ENCODE peak calls at places on chromosome 3, in six cellular contexts. One of them, this sample, is unnamed.

GRCh38 chr3:157136647-157137387 is 23.1 kb downstream of the CCNL1 start:
- DNase-seq in CD8-positive, alpha-beta T cell: no peak
- DNase-seq in B cell: no peak
- DNase-seq in cardiac fibroblast: peak; percentile 64
- DNase-seq in H1: no peak
- DNase-seq in heart left ventricle: no peak
- DNase-seq in this sample: no peak

GRCh38 chr3:125002414-125002811 is 53.4 kb downstream of the HEG1 start:
- DNase-seq in CD8-positive, alpha-beta T cell: no peak
- DNase-seq in B cell: no peak
- DNase-seq in cardiac fibroblast: no peak
- DNase-seq in H1: no peak
- DNase-seq in heart left ventricle: no peak
- DNase-seq in this sample: no peak

GRCh38 chr3:72355168-72355567 is 493.1 kb downstream of the SHQ1 start:
- DNase-seq in CD8-positive, alpha-beta T cell: no peak
- DNase-seq in B cell: no peak
- DNase-seq in cardiac fibroblast: no peak
- DNase-seq in H1: no peak
- DNase-seq in heart left ventricle: no peak
- DNase-seq in this sample: no peak

GRCh38 chr3:43641306-43642114 is 19.7 kb upstream of the ANO10 start:
- DNase-seq in CD8-positive, alpha-beta T cell: no peak
- DNase-seq in B cell: no peak
- DNase-seq in cardiac fibroblast: no peak
- DNase-seq in H1: no peak
- DNase-seq in heart left ventricle: no peak
- DNase-seq in this sample: no peak

GRCh38 chr3:46086083-46086437 is 58.8 kb upstream of the XCR1 start:
- DNase-seq in CD8-positive, alpha-beta T cell: no peak
- DNase-seq in B cell: no peak
- DNase-seq in cardiac fibroblast: no peak
- DNase-seq in H1: no peak
- DNase-seq in heart left ventricle: no peak
- DNase-seq in this sample: no peak

GRCh38 chr3:143302638-143303171 is 183.1 kb downstream of the CHST2 start:
- DNase-seq in CD8-positive, alpha-beta T cell: no peak
- DNase-seq in B cell: no peak
- DNase-seq in cardiac fibroblast: peak; percentile 82
- DNase-seq in H1: no peak
- DNase-seq in heart left ventricle: peak; percentile 78
- DNase-seq in this sample: no peak

GRCh38 chr3:142165194-142165593 is 15.8 kb upstream of the TFDP2 start:
- DNase-seq in CD8-positive, alpha-beta T cell: no peak
- DNase-seq in B cell: no peak
- DNase-seq in cardiac fibroblast: no peak
- DNase-seq in H1: no peak
- DNase-seq in heart left ventricle: no peak
- DNase-seq in this sample: no peak

GRCh38 chr3:62373714-62374333 is 474 bp upstream of the FEZF2 start:
- DNase-seq in CD8-positive, alpha-beta T cell: no peak
- DNase-seq in B cell: no peak
- DNase-seq in cardiac fibroblast: no peak
- DNase-seq in H1: no peak
- DNase-seq in heart left ventricle: no peak
- DNase-seq in this sample: no peak

GRCh38 chr3:174859756-174860155 is 622 bp downstream of the NAALADL2 start:
- DNase-seq in CD8-positive, alpha-beta T cell: no peak
- DNase-seq in B cell: no peak
- DNase-seq in cardiac fibroblast: no peak
- DNase-seq in H1: no peak
- DNase-seq in heart left ventricle: no peak
- DNase-seq in this sample: no peak

GRCh38 chr3:31219131-31219843 is 313.4 kb upstream of the STT3B start:
- DNase-seq in CD8-positive, alpha-beta T cell: no peak
- DNase-seq in B cell: no peak
- DNase-seq in cardiac fibroblast: peak; percentile 64
- DNase-seq in H1: no peak
- DNase-seq in heart left ventricle: no peak
- DNase-seq in this sample: no peak

GRCh38 chr3:169120928-169121327 is 542.6 kb downstream of the MECOM start:
- DNase-seq in CD8-positive, alpha-beta T cell: no peak
- DNase-seq in B cell: no peak
- DNase-seq in cardiac fibroblast: no peak
- DNase-seq in H1: no peak
- DNase-seq in heart left ventricle: no peak
- DNase-seq in this sample: no peak

GRCh38 chr3:52237659-52238172 is 1.2 kb downstream of the TWF2 start:
- DNase-seq in CD8-positive, alpha-beta T cell: no peak
- DNase-seq in B cell: peak; percentile 18
- DNase-seq in cardiac fibroblast: peak; percentile 86
- DNase-seq in H1: no peak
- DNase-seq in heart left ventricle: peak; percentile 93
- DNase-seq in this sample: no peak

GRCh38 chr3:12371525-12372140 is 82.8 kb downstream of the PPARG start:
- DNase-seq in CD8-positive, alpha-beta T cell: no peak
- DNase-seq in B cell: no peak
- DNase-seq in cardiac fibroblast: peak; percentile 60
- DNase-seq in H1: no peak
- DNase-seq in heart left ventricle: peak; percentile 42
- DNase-seq in this sample: no peak

GRCh38 chr3:152403632-152404066 is 134.9 kb downstream of the MBNL1 start:
- DNase-seq in CD8-positive, alpha-beta T cell: no peak
- DNase-seq in B cell: no peak
- DNase-seq in cardiac fibroblast: no peak
- DNase-seq in H1: no peak
- DNase-seq in heart left ventricle: peak; percentile 84
- DNase-seq in this sample: no peak

GRCh38 chr3:24521306-24522154 is 26.9 kb upstream of the THRB start:
- DNase-seq in CD8-positive, alpha-beta T cell: no peak
- DNase-seq in B cell: peak; percentile 56
- DNase-seq in cardiac fibroblast: peak; percentile 45
- DNase-seq in H1: no peak
- DNase-seq in heart left ventricle: peak; percentile 68
- DNase-seq in this sample: peak; percentile 44

GRCh38 chr3:113441051-113441770 is at the start of gene CFAP44:
- DNase-seq in CD8-positive, alpha-beta T cell: peak; percentile 45
- DNase-seq in B cell: peak; percentile 70
- DNase-seq in cardiac fibroblast: peak; percentile 86
- DNase-seq in H1: peak; percentile 50
- DNase-seq in heart left ventricle: peak; percentile 76
- DNase-seq in this sample: peak; percentile 69

GRCh38 chr3:159911011-159911663 is 77.5 kb upstream of the IL12A start:
- DNase-seq in CD8-positive, alpha-beta T cell: no peak
- DNase-seq in B cell: no peak
- DNase-seq in cardiac fibroblast: no peak
- DNase-seq in H1: no peak
- DNase-seq in heart left ventricle: no peak
- DNase-seq in this sample: no peak

GRCh38 chr3:186609247-186609868 is 3.5 kb upstream of the AHSG start:
- DNase-seq in CD8-positive, alpha-beta T cell: no peak
- DNase-seq in B cell: no peak
- DNase-seq in cardiac fibroblast: peak; percentile 41
- DNase-seq in H1: no peak
- DNase-seq in heart left ventricle: no peak
- DNase-seq in this sample: no peak

GRCh38 chr3:141876381-141876890 is at the start of gene ATP1B3:
- DNase-seq in CD8-positive, alpha-beta T cell: peak; percentile 79
- DNase-seq in B cell: peak; percentile 96
- DNase-seq in cardiac fibroblast: peak; percentile 89
- DNase-seq in H1: peak; percentile 25
- DNase-seq in heart left ventricle: peak; percentile 91
- DNase-seq in this sample: peak; percentile 71

GRCh38 chr3:8702560-8702959 is 31.0 kb upstream of the CAV3 start:
- DNase-seq in CD8-positive, alpha-beta T cell: no peak
- DNase-seq in B cell: no peak
- DNase-seq in cardiac fibroblast: no peak
- DNase-seq in H1: no peak
- DNase-seq in heart left ventricle: no peak
- DNase-seq in this sample: no peak

GRCh38 chr3:13110678-13111116 is 37.5 kb upstream of the IQSEC1 start:
- DNase-seq in CD8-positive, alpha-beta T cell: peak; percentile 34
- DNase-seq in B cell: peak; percentile 89
- DNase-seq in cardiac fibroblast: no peak
- DNase-seq in H1: no peak
- DNase-seq in heart left ventricle: no peak
- DNase-seq in this sample: no peak

GRCh38 chr3:4740397-4741105 is 238.7 kb upstream of the BHLHE40 start:
- DNase-seq in CD8-positive, alpha-beta T cell: peak; percentile 28
- DNase-seq in B cell: no peak
- DNase-seq in cardiac fibroblast: peak; percentile 69
- DNase-seq in H1: no peak
- DNase-seq in heart left ventricle: peak; percentile 68
- DNase-seq in this sample: no peak

GRCh38 chr3:193680220-193680619 is 87.2 kb downstream of the OPA1 start:
- DNase-seq in CD8-positive, alpha-beta T cell: no peak
- DNase-seq in B cell: no peak
- DNase-seq in cardiac fibroblast: no peak
- DNase-seq in H1: no peak
- DNase-seq in heart left ventricle: no peak
- DNase-seq in this sample: no peak

GRCh38 chr3:85572426-85572825 is 613.6 kb downstream of the CADM2 start:
- DNase-seq in CD8-positive, alpha-beta T cell: no peak
- DNase-seq in B cell: no peak
- DNase-seq in cardiac fibroblast: peak; percentile 5
- DNase-seq in H1: no peak
- DNase-seq in heart left ventricle: no peak
- DNase-seq in this sample: no peak

GRCh38 chr3:149247025-149247710 is 25.5 kb upstream of the CP start:
- DNase-seq in CD8-positive, alpha-beta T cell: no peak
- DNase-seq in B cell: no peak
- DNase-seq in cardiac fibroblast: peak; percentile 26
- DNase-seq in H1: no peak
- DNase-seq in heart left ventricle: no peak
- DNase-seq in this sample: no peak

GRCh38 chr3:22887664-22888291 is 315.3 kb upstream of the UBE2E2 start:
- DNase-seq in CD8-positive, alpha-beta T cell: no peak
- DNase-seq in B cell: no peak
- DNase-seq in cardiac fibroblast: peak; percentile 45
- DNase-seq in H1: no peak
- DNase-seq in heart left ventricle: no peak
- DNase-seq in this sample: no peak
- TF ChIP-seq CTCF in CD8-positive, alpha-beta T cell: no peak
- TF ChIP-seq CTCF in B cell: peak; percentile 45
- TF ChIP-seq CTCF in cardiac fibroblast: peak; percentile 75
- TF ChIP-seq CTCF in H1: no peak
- TF ChIP-seq CTCF in heart left ventricle: peak; percentile 30
- TF ChIP-seq CTCF in this sample: peak; percentile 80

DNA sequence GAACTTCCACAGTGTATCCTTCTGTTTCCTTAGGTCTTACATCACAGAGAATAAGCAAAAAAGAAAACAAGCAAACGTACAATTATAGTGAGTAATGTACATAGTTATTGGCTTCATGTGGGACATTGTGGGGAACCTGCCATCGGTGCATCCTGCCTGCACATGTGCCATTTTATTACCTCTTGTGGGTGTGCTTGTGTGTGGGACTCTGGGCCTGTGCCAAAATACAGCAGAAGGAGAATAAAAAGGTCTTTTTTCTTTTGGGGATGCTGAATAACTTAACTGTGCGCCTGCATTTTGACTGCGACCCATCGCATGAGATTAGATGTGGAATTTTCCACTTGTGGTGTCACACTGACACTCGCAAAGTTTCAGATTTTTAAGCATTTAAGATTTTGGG is 169.6 kb upstream of the DCBLD2 start:
- DNase-seq in CD8-positive, alpha-beta T cell: no peak
- DNase-seq in B cell: no peak
- DNase-seq in cardiac fibroblast: no peak
- DNase-seq in H1: no peak
- DNase-seq in heart left ventricle: no peak
- DNase-seq in this sample: no peak
- TF ChIP-seq CTCF in CD8-positive, alpha-beta T cell: no peak
- TF ChIP-seq CTCF in B cell: no peak
- TF ChIP-seq CTCF in cardiac fibroblast: no peak
- TF ChIP-seq CTCF in H1: no peak
- TF ChIP-seq CTCF in heart left ventricle: no peak
- TF ChIP-seq CTCF in this sample: no peak

DNA sequence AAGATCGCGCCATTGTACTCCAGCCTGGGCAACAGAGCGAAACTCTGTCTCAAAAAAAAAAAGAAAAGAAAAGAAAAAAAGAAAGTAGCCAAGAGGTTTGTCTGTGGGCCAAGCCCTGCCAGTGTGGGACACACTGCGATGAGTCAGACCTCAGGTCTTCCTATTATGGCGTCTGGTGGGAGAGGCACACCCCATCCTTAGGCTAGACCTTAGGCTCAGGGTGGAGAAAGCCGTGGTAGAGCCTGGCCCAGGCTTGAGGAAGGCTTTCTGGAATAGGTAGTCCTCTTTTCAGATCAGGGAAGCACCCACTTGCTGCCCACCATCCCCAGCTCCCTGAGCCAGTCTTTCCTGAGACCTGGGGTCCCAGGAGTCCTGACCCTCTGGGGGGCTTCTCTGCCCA is 6.0 kb downstream of the HEMK1 start:
- DNase-seq in CD8-positive, alpha-beta T cell: no peak
- DNase-seq in B cell: no peak
- DNase-seq in cardiac fibroblast: no peak
- DNase-seq in H1: no peak
- DNase-seq in heart left ventricle: no peak
- DNase-seq in this sample: no peak
- TF ChIP-seq CTCF in CD8-positive, alpha-beta T cell: no peak
- TF ChIP-seq CTCF in B cell: no peak
- TF ChIP-seq CTCF in cardiac fibroblast: no peak
- TF ChIP-seq CTCF in H1: no peak
- TF ChIP-seq CTCF in heart left ventricle: no peak
- TF ChIP-seq CTCF in this sample: no peak

GRCh38 chr3:40782086-40782721 is 257.4 kb downstream of the ZNF621 start:
- DNase-seq in CD8-positive, alpha-beta T cell: no peak
- DNase-seq in B cell: no peak
- DNase-seq in cardiac fibroblast: no peak
- DNase-seq in H1: no peak
- DNase-seq in heart left ventricle: no peak
- DNase-seq in this sample: no peak
- TF ChIP-seq CTCF in CD8-positive, alpha-beta T cell: no peak
- TF ChIP-seq CTCF in B cell: no peak
- TF ChIP-seq CTCF in cardiac fibroblast: peak; percentile 25
- TF ChIP-seq CTCF in H1: peak; percentile 53
- TF ChIP-seq CTCF in heart left ventricle: no peak
- TF ChIP-seq CTCF in this sample: peak; percentile 25

DNA sequence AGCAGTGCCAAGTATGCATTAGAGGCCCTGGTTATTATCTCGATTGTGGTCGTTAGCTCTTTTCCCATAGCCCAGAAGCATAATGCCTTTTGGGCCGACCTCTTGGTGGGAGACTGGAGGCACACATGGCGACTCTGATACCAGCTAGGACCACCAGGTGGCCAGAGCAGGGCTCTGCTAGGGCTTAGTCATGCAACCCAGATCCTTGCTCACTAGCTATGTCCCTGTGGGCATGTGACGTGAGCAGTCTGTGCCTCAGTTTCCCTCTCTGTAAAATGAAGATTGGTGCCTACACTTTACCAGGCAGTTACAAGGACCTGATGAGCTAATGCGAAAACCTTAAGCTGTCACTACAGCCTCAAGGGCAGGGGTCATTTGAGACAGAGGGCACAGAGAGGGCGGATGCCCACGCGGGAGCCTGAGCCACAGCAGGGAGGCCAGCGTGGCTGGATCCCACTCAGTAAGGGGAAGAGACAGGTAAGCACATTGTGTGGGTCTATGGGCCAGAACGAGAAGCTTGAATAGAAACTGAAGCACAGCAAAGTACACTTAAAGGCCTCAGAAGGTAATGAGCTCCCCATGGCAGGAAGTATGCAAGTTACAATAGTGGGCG is 8.8 kb downstream of the KLF15 start:
- DNase-seq in CD8-positive, alpha-beta T cell: no peak
- DNase-seq in B cell: no peak
- DNase-seq in cardiac fibroblast: no peak
- DNase-seq in H1: no peak
- DNase-seq in heart left ventricle: no peak
- DNase-seq in this sample: peak; percentile 8
- TF ChIP-seq CTCF in CD8-positive, alpha-beta T cell: no peak
- TF ChIP-seq CTCF in B cell: peak; percentile 16
- TF ChIP-seq CTCF in cardiac fibroblast: peak; percentile 16
- TF ChIP-seq CTCF in H1: no peak
- TF ChIP-seq CTCF in heart left ventricle: no peak
- TF ChIP-seq CTCF in this sample: peak; percentile 40